ENCODE peak calls at places on chromosomes 12 and 14, in four cellular contexts. M, X, H and N are unnamed samples.
A peak's percentile ranks its signal among the peaks of the same experiment; 100 is the strongest.

GRCh38 chr14:92224348-92224954 is 98.5 kb upstream of the SLC24A4 start:
- DNase-seq in M (no peak), X (no peak), H (no peak), N (peak; percentile 29)

GRCh38 chr14:51395361-51395849 is 155.4 kb downstream of the TMX1 start:
- DNase-seq in M (peak; percentile 91), H (peak; percentile 65), X (no peak), N (peak; percentile 78)

GRCh38 chr14:74531467-74531866 is 37.9 kb downstream of the ISCA2 start:
- DNase-seq in X (no peak), M (peak; percentile 13), H (peak; percentile 60), N (peak; percentile 50)

GRCh38 chr12:49982246-49983229 is 9.8 kb downstream of the AQP6 start:
- DNase-seq in X (no peak), M (no peak), H (no peak), N (peak; percentile 63)

GRCh38 chr12:50157259-50157658 is 9.9 kb downstream of the CERS5 start:
- DNase-seq in M (no peak), H (no peak), X (no peak), N (peak; percentile 40)

GRCh38 chr12:107661830-107662229 is 23.8 kb upstream of the PWP1 start:
- DNase-seq in M (peak; percentile 39), H (no peak), X (no peak), N (no peak)

GRCh38 chr14:102095231-102095870 is 8.5 kb upstream of the HSP90AA1 start:
- DNase-seq in M (no peak), H (no peak), X (no peak), N (peak; percentile 68)

GRCh38 chr12:65656156-65656885 is 168.0 kb upstream of the HMGA2 start:
- DNase-seq in H (no peak), M (no peak), X (no peak), N (peak; percentile 37)